ENCODE peak calls at places on chromosomes 16 and 17, in five cellular contexts. O, L, V, G and K are unnamed samples.
A peak's percentile ranks its signal among the peaks of the same experiment; 100 is the strongest.

GRCh38 chr17:59465949-59466307 is 99.5 kb upstream of the DHX40 start:
- DNase-seq in O (no peak), G (no peak), V (no peak), L (no peak), K (no peak)

GRCh38 chr16:57617604-57618111 is 10.8 kb upstream of the ADGRG1 start:
- DNase-seq in V (no peak), O (no peak), L (no peak), G (no peak), K (no peak)

GRCh38 chr16:1932050-1933028 is 10.7 kb downstream of the MSRB1 start:
- DNase-seq in V (peak; percentile 52), L (no peak), O (peak; percentile 30), G (peak; percentile 58), K (peak; percentile 71)

GRCh38 chr16:27690604-27691003 is 140.7 kb downstream of the KATNIP start:
- DNase-seq in O (peak; percentile 68), V (peak; percentile 20), L (no peak), G (peak; percentile 47), K (peak; percentile 28)

GRCh38 chr16:78684655-78685400 is 585.4 kb downstream of the WWOX start:
- DNase-seq in G (no peak), V (no peak), O (peak; percentile 13), L (no peak), K (no peak)

GRCh38 chr16:49844399-49844798 is 11.5 kb downstream of the ZNF423 start:
- DNase-seq in V (no peak), G (no peak), O (no peak), L (no peak), K (no peak)

GRCh38 chr16:20879175-20880053 is 20.7 kb downstream of the DCUN1D3 start:
- DNase-seq in V (peak; percentile 60), G (no peak), L (peak; percentile 62), O (peak; percentile 70), K (peak; percentile 84)

GRCh38 chr16:10655415-10655977 is 39.2 kb downstream of the TEKT5 start:
- DNase-seq in G (no peak), O (no peak), V (no peak), L (no peak), K (no peak)

GRCh38 chr16:82936941-82937551 is 310.3 kb downstream of the CDH13 start:
- DNase-seq in L (no peak), O (peak; percentile 83), V (peak; percentile 88), G (no peak), K (no peak)

GRCh38 chr16:1773703-1774455 is 945 bp upstream of the MRPS34 start:
- DNase-seq in O (peak; percentile 41), V (no peak), L (no peak), G (no peak), K (peak; percentile 61)

GRCh38 chr17:4032738-4033137 is 68.5 kb upstream of the ATP2A3 start:
- DNase-seq in O (no peak), V (no peak), G (peak; percentile 23), L (no peak), K (no peak)

GRCh38 chr16:1565083-1565805 is 31.8 kb downstream of the TMEM204 start:
- DNase-seq in G (no peak), L (no peak), V (no peak), O (no peak), K (no peak)

GRCh38 chr17:82870091-82870491 is 30.3 kb upstream of the ZNF750 start:
- DNase-seq in G (no peak), L (no peak), V (no peak), O (no peak), K (no peak)

GRCh38 chr16:55501549-55502322 is 7.1 kb upstream of the LPCAT2 start:
- DNase-seq in O (no peak), L (no peak), G (peak; percentile 28), V (no peak), K (peak; percentile 15)

GRCh38 chr17:80084773-80085172 is 16.6 kb upstream of the GAA start:
- DNase-seq in O (no peak), V (no peak), G (no peak), L (no peak), K (no peak)

GRCh38 chr17:30526401-30526800 is 49.2 kb downstream of the GOSR1 start:
- DNase-seq in L (no peak), O (no peak), V (no peak), G (no peak), K (no peak)

GRCh38 chr16:87086156-87086555 is 231.0 kb downstream of the C16orf95 start:
- DNase-seq in O (peak; percentile 63), G (no peak), V (no peak), L (peak; percentile 6), K (no peak)

GRCh38 chr16:81625544-81626152 is 153.4 kb upstream of the PLCG2 start:
- DNase-seq in G (no peak), L (peak; percentile 89), O (no peak), V (peak; percentile 60), K (peak; percentile 58)

GRCh38 chr17:1398900-1399299 is 1.1 kb downstream of the YWHAE start:
- DNase-seq in L (no peak), V (no peak), G (peak; percentile 23), O (peak; percentile 60), K (peak; percentile 48)

GRCh38 chr17:45384047-45384799 is 48.4 kb downstream of the ARHGAP27 start:
- DNase-seq in L (peak; percentile 86), G (no peak), O (no peak), V (peak; percentile 81), K (peak; percentile 71)